ENCODE peak calls at places on chromosomes 7 and 10, in eight cellular contexts. One of them, this sample, is unnamed.

GRCh38 chr10:12081470-12081869 is 12.7 kb downstream of the DHTKD1 start:
- DNase-seq in suprapubic skin: no peak
- DNase-seq in transverse colon: no peak
- DNase-seq in K562: no peak
- DNase-seq in GM23338: no peak
- DNase-seq in sigmoid colon: no peak
- DNase-seq in upper lobe of left lung: no peak
- DNase-seq in stomach: no peak
- DNase-seq in this sample: no peak

GRCh38 chr10:13859979-13860619 is 273.3 kb downstream of the PRPF18 start:
- DNase-seq in suprapubic skin: no peak
- DNase-seq in transverse colon: no peak
- DNase-seq in K562: no peak
- DNase-seq in GM23338: no peak
- DNase-seq in sigmoid colon: no peak
- DNase-seq in upper lobe of left lung: no peak
- DNase-seq in stomach: no peak
- DNase-seq in this sample: no peak

GRCh38 chr10:35635576-35635975 is 6.5 kb downstream of the FZD8 start:
- DNase-seq in suprapubic skin: no peak
- DNase-seq in transverse colon: peak; percentile 33
- DNase-seq in K562: peak; percentile 74
- DNase-seq in GM23338: peak; percentile 86
- DNase-seq in sigmoid colon: no peak
- DNase-seq in upper lobe of left lung: no peak
- DNase-seq in stomach: no peak
- DNase-seq in this sample: peak; percentile 56

GRCh38 chr10:131444286-131444685 is 132.8 kb upstream of the TCERG1L start:
- DNase-seq in suprapubic skin: peak; percentile 52
- DNase-seq in transverse colon: no peak
- DNase-seq in K562: no peak
- DNase-seq in GM23338: no peak
- DNase-seq in sigmoid colon: no peak
- DNase-seq in upper lobe of left lung: no peak
- DNase-seq in stomach: no peak
- DNase-seq in this sample: no peak

GRCh38 chr10:112546474-112546873 is 99.5 kb downstream of the VTI1A start:
- DNase-seq in suprapubic skin: no peak
- DNase-seq in transverse colon: no peak
- DNase-seq in K562: no peak
- DNase-seq in GM23338: no peak
- DNase-seq in sigmoid colon: no peak
- DNase-seq in upper lobe of left lung: no peak
- DNase-seq in stomach: no peak
- DNase-seq in this sample: no peak

GRCh38 chr10:67770537-67770936 is 67.5 kb downstream of the DNAJC12 start:
- DNase-seq in suprapubic skin: no peak
- DNase-seq in transverse colon: no peak
- DNase-seq in K562: no peak
- DNase-seq in GM23338: no peak
- DNase-seq in sigmoid colon: no peak
- DNase-seq in upper lobe of left lung: no peak
- DNase-seq in stomach: no peak
- DNase-seq in this sample: peak; percentile 24

GRCh38 chr7:6160191-6160623 is 112.2 kb downstream of the CYTH3 start:
- DNase-seq in suprapubic skin: no peak
- DNase-seq in transverse colon: peak; percentile 44
- DNase-seq in K562: no peak
- DNase-seq in GM23338: peak; percentile 83
- DNase-seq in sigmoid colon: peak; percentile 92
- DNase-seq in upper lobe of left lung: peak; percentile 89
- DNase-seq in stomach: peak; percentile 51
- DNase-seq in this sample: no peak

GRCh38 chr7:18778594-18778993 is 283.0 kb downstream of the HDAC9 start:
- DNase-seq in suprapubic skin: no peak
- DNase-seq in transverse colon: no peak
- DNase-seq in K562: no peak
- DNase-seq in GM23338: no peak
- DNase-seq in sigmoid colon: no peak
- DNase-seq in upper lobe of left lung: no peak
- DNase-seq in stomach: no peak
- DNase-seq in this sample: no peak

GRCh38 chr7:143416565-143417149 is 8.0 kb upstream of the EPHA1 start:
- DNase-seq in suprapubic skin: no peak
- DNase-seq in transverse colon: no peak
- DNase-seq in K562: peak; percentile 82
- DNase-seq in GM23338: peak; percentile 75
- DNase-seq in sigmoid colon: no peak
- DNase-seq in upper lobe of left lung: no peak
- DNase-seq in stomach: no peak
- DNase-seq in this sample: no peak

GRCh38 chr7:116834815-116835533 is 27.4 kb upstream of the CAPZA2 start:
- DNase-seq in suprapubic skin: no peak
- DNase-seq in transverse colon: peak; percentile 67
- DNase-seq in K562: peak; percentile 30
- DNase-seq in GM23338: no peak
- DNase-seq in sigmoid colon: no peak
- DNase-seq in upper lobe of left lung: no peak
- DNase-seq in stomach: no peak
- DNase-seq in this sample: no peak

GRCh38 chr7:140542226-140542625 is 62.9 kb upstream of the MKRN1 start:
- DNase-seq in suprapubic skin: no peak
- DNase-seq in transverse colon: no peak
- DNase-seq in K562: no peak
- DNase-seq in GM23338: no peak
- DNase-seq in sigmoid colon: peak; percentile 89
- DNase-seq in upper lobe of left lung: no peak
- DNase-seq in stomach: no peak
- DNase-seq in this sample: no peak
- TF ChIP-seq POLR2AphosphoS5 in suprapubic skin: no peak
- TF ChIP-seq POLR2AphosphoS5 in transverse colon: no peak
- TF ChIP-seq POLR2AphosphoS5 in K562: no peak
- TF ChIP-seq POLR2AphosphoS5 in GM23338: no peak
- TF ChIP-seq POLR2AphosphoS5 in sigmoid colon: no peak
- TF ChIP-seq POLR2AphosphoS5 in upper lobe of left lung: no peak
- TF ChIP-seq POLR2AphosphoS5 in stomach: no peak
- TF ChIP-seq POLR2AphosphoS5 in this sample: no peak

GRCh38 chr7:148633761-148634160 is 43.2 kb downstream of the C7orf33 start:
- DNase-seq in suprapubic skin: no peak
- DNase-seq in transverse colon: no peak
- DNase-seq in K562: no peak
- DNase-seq in GM23338: no peak
- DNase-seq in sigmoid colon: no peak
- DNase-seq in upper lobe of left lung: no peak
- DNase-seq in stomach: no peak
- DNase-seq in this sample: no peak
- H3K27ac ChIP-seq in suprapubic skin: no peak overlapping the region
- H3K27ac ChIP-seq in transverse colon: no peak overlapping the region
- H3K27ac ChIP-seq in K562: no peak overlapping the region
- H3K27ac ChIP-seq in GM23338: no peak overlapping the region
- H3K27ac ChIP-seq in sigmoid colon: no peak overlapping the region
- H3K27ac ChIP-seq in upper lobe of left lung: no peak overlapping the region
- H3K27ac ChIP-seq in stomach: no peak overlapping the region
- H3K27ac ChIP-seq in this sample: no peak overlapping the region

DNA sequence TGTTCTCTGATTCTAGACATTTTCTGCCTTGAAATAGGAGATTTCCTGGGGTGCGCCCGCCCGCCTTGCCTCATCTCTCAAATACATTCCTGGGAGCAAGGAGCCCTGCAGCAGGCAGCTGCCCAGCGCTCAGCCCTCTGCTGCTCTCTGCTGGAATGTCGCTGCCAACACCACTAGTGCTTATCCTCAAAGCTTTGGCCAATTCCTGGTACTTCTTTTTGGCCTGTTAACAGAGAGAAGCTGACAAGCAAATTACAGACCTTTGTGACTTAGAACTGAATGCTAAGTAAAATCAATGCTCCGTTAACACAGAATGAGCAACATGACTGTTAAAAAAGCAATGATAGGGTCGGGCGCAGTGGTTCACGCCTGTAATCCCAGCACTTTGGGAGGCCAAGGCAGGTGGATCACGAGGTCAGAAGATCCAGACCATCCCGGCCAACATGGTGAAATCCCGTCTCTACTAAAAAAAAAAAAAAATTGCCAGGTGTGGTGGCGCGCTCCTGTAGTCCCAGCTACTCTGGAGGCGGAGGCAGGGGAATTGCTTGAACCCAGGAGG is 41.9 kb upstream of the SYPL1 start:
- DNase-seq in suprapubic skin: peak; percentile 86
- DNase-seq in transverse colon: peak; percentile 84
- DNase-seq in K562: peak; percentile 87
- DNase-seq in GM23338: peak; percentile 91
- DNase-seq in sigmoid colon: peak; percentile 93
- DNase-seq in upper lobe of left lung: peak; percentile 85
- DNase-seq in stomach: peak; percentile 86
- DNase-seq in this sample: peak; percentile 74
- TF ChIP-seq POLR2AphosphoS5 in suprapubic skin: peak; percentile 12
- TF ChIP-seq POLR2AphosphoS5 in transverse colon: no peak
- TF ChIP-seq POLR2AphosphoS5 in K562: no peak
- TF ChIP-seq POLR2AphosphoS5 in GM23338: no peak
- TF ChIP-seq POLR2AphosphoS5 in sigmoid colon: no peak
- TF ChIP-seq POLR2AphosphoS5 in upper lobe of left lung: no peak
- TF ChIP-seq POLR2AphosphoS5 in stomach: peak; percentile 52
- TF ChIP-seq POLR2AphosphoS5 in this sample: no peak

DNA sequence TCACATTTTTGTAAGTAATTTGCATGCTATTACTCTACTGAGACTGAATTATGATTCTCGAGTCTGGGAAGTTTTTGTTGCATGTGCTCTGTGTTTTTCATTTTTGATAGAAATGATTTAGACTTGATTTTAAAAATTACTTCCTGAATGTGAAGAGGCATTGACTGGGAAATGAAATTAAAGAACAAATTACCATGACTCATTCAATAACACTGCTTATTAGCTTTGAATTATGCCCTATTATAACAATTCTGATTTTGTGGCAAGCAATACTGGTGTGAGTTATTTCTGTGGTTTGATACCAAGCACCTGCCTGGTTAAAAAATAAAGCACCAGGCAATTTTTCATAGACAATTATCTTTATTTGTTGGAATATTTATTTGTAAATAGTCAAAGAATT is 546 bp downstream of the LSMEM1 start:
- DNase-seq in suprapubic skin: no peak
- DNase-seq in transverse colon: no peak
- DNase-seq in K562: no peak
- DNase-seq in GM23338: no peak
- DNase-seq in sigmoid colon: no peak
- DNase-seq in upper lobe of left lung: no peak
- DNase-seq in stomach: no peak
- DNase-seq in this sample: no peak
- H3K27ac ChIP-seq in suprapubic skin: peak overlapping the region; percentile 70
- H3K27ac ChIP-seq in transverse colon: peak overlapping the region; percentile 70
- H3K27ac ChIP-seq in K562: no peak overlapping the region
- H3K27ac ChIP-seq in GM23338: no peak overlapping the region
- H3K27ac ChIP-seq in sigmoid colon: peak overlapping the region; percentile 80
- H3K27ac ChIP-seq in upper lobe of left lung: no peak overlapping the region
- H3K27ac ChIP-seq in stomach: peak overlapping the region; percentile 53
- H3K27ac ChIP-seq in this sample: no peak overlapping the region

GRCh38 chr10:34578468-34578867 is 236.6 kb downstream of the PARD3 start:
- DNase-seq in suprapubic skin: no peak
- DNase-seq in transverse colon: no peak
- DNase-seq in K562: no peak
- DNase-seq in GM23338: no peak
- DNase-seq in sigmoid colon: no peak
- DNase-seq in upper lobe of left lung: no peak
- DNase-seq in stomach: no peak
- DNase-seq in this sample: no peak

GRCh38 chr10:34581871-34582532 is 233.1 kb downstream of the PARD3 start:
- DNase-seq in suprapubic skin: no peak
- DNase-seq in transverse colon: no peak
- DNase-seq in K562: no peak
- DNase-seq in GM23338: no peak
- DNase-seq in sigmoid colon: no peak
- DNase-seq in upper lobe of left lung: no peak
- DNase-seq in stomach: no peak
- DNase-seq in this sample: no peak

GRCh38 chr10:34580214-34580613 is 234.9 kb downstream of the PARD3 start:
- DNase-seq in suprapubic skin: no peak
- DNase-seq in transverse colon: no peak
- DNase-seq in K562: no peak
- DNase-seq in GM23338: no peak
- DNase-seq in sigmoid colon: no peak
- DNase-seq in upper lobe of left lung: no peak
- DNase-seq in stomach: no peak
- DNase-seq in this sample: no peak

GRCh38 chr10:34584164-34584563 is 230.9 kb downstream of the PARD3 start:
- DNase-seq in suprapubic skin: no peak
- DNase-seq in transverse colon: no peak
- DNase-seq in K562: no peak
- DNase-seq in GM23338: no peak
- DNase-seq in sigmoid colon: no peak
- DNase-seq in upper lobe of left lung: no peak
- DNase-seq in stomach: no peak
- DNase-seq in this sample: no peak

GRCh38 chr10:34580643-34581042 is 234.5 kb downstream of the PARD3 start:
- DNase-seq in suprapubic skin: no peak
- DNase-seq in transverse colon: no peak
- DNase-seq in K562: no peak
- DNase-seq in GM23338: no peak
- DNase-seq in sigmoid colon: no peak
- DNase-seq in upper lobe of left lung: no peak
- DNase-seq in stomach: no peak
- DNase-seq in this sample: no peak
- TF ChIP-seq POLR2AphosphoS5 in suprapubic skin: no peak
- TF ChIP-seq POLR2AphosphoS5 in transverse colon: no peak
- TF ChIP-seq POLR2AphosphoS5 in K562: no peak
- TF ChIP-seq POLR2AphosphoS5 in GM23338: no peak
- TF ChIP-seq POLR2AphosphoS5 in sigmoid colon: no peak
- TF ChIP-seq POLR2AphosphoS5 in upper lobe of left lung: no peak
- TF ChIP-seq POLR2AphosphoS5 in stomach: peak; percentile 34
- TF ChIP-seq POLR2AphosphoS5 in this sample: no peak

DNA sequence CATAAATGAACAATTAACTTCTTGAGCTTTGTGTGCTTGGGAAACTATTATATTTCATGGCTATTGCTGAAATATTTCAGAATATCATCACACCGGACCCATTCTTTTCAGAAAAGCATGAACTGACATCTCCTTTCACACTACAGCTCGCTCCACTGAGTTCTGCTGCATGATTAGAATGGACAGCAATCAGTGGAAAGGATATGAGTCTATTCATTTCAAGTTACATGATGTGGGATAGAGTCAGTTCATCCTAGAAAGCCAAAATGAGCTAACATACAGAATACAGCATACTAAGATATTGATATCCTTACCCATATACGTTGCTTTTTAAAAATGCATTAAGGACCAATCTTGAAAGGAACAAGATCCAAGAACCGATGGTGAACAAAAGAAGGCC is 1.1 kb upstream of the FAM53B start:
- DNase-seq in suprapubic skin: no peak
- DNase-seq in transverse colon: no peak
- DNase-seq in K562: no peak
- DNase-seq in GM23338: no peak
- DNase-seq in sigmoid colon: no peak
- DNase-seq in upper lobe of left lung: no peak
- DNase-seq in stomach: no peak
- DNase-seq in this sample: no peak
- H3K27ac ChIP-seq in suprapubic skin: peak overlapping the region; percentile 95
- H3K27ac ChIP-seq in transverse colon: peak overlapping the region; percentile 87
- H3K27ac ChIP-seq in K562: peak overlapping the region; percentile 66
- H3K27ac ChIP-seq in GM23338: no peak overlapping the region
- H3K27ac ChIP-seq in sigmoid colon: peak overlapping the region; percentile 90
- H3K27ac ChIP-seq in upper lobe of left lung: peak overlapping the region; percentile 91
- H3K27ac ChIP-seq in stomach: peak overlapping the region; percentile 87
- H3K27ac ChIP-seq in this sample: peak overlapping the region; percentile 64

GRCh38 chr7:84912993-84913635 is 273.7 kb downstream of the SEMA3D start:
- DNase-seq in suprapubic skin: no peak
- DNase-seq in transverse colon: no peak
- DNase-seq in K562: peak; percentile 60
- DNase-seq in GM23338: peak; percentile 64
- DNase-seq in sigmoid colon: no peak
- DNase-seq in upper lobe of left lung: no peak
- DNase-seq in stomach: no peak
- DNase-seq in this sample: no peak
- TF ChIP-seq POLR2AphosphoS5 in suprapubic skin: no peak
- TF ChIP-seq POLR2AphosphoS5 in transverse colon: no peak
- TF ChIP-seq POLR2AphosphoS5 in K562: no peak
- TF ChIP-seq POLR2AphosphoS5 in GM23338: no peak
- TF ChIP-seq POLR2AphosphoS5 in sigmoid colon: no peak
- TF ChIP-seq POLR2AphosphoS5 in upper lobe of left lung: no peak
- TF ChIP-seq POLR2AphosphoS5 in stomach: no peak
- TF ChIP-seq POLR2AphosphoS5 in this sample: no peak

This sample was measured in HL-60.